ENCODE peak calls at places on chromosomes 4 and X, in five cellular contexts. C, G, H, B and O are unnamed samples. For H3K27me3, the result is how much of the 10 kb centered on the place peaks cover.

GRCh38 chrX:151912221-151912620 is 468 bp upstream of the MAGEA4 start:
- DNase-seq in C (no peak), G (no peak), H (no peak), B (peak), O (no peak)

GRCh38 chrX:149272690-149273463 is 232.2 kb downstream of the IDS start:
- DNase-seq in C (no peak), G (no peak), H (no peak), B (no peak), O (no peak)

GRCh38 chr4:1770791-1771231 is 22.3 kb upstream of the FGFR3 start:
- DNase-seq in C (no peak), G (no peak), H (no peak), B (no peak), O (no peak)

GRCh38 chrX:10582215-10582733 is 38.1 kb downstream of the MID1 start:
- DNase-seq in C (no peak), G (no peak), H (peak), B (no peak), O (no peak)

GRCh38 chr4:100738388-100739165 is 220.8 kb upstream of the EMCN start:
- DNase-seq in C (no peak), G (no peak), H (peak), B (no peak), O (no peak)

GRCh38 chr4:73662709-73663546 is 42.7 kb upstream of the RASSF6 start:
- DNase-seq in C (no peak), G (no peak), H (peak), B (no peak), O (no peak)

GRCh38 chr4:43757147-43757546 is 691.5 kb downstream of the KCTD8 start:
- DNase-seq in C (no peak), G (no peak), H (no peak), B (no peak), O (no peak)

GRCh38 chr4:106160560-106160959 is 155.4 kb downstream of the TBCK start:
- DNase-seq in C (no peak), G (no peak), H (no peak), B (no peak), O (no peak)

GRCh38 chr4:129862461-129862860 is 766.5 kb downstream of the C4orf33 start:
- DNase-seq in C (no peak), G (no peak), H (no peak), B (no peak), O (no peak)

GRCh38 chr4:144338148-144338547 is 197.6 kb upstream of the GYPA start:
- DNase-seq in C (no peak), G (no peak), H (no peak), B (no peak), O (no peak)

GRCh38 chrX:155028749-155029360 is 2.2 kb downstream of the FUNDC2 start:
- DNase-seq in C (no peak), G (no peak), H (no peak), B (no peak), O (no peak)

GRCh38 chrX:123311486-123311885 is 127.4 kb downstream of the GRIA3 start:
- DNase-seq in C (no peak), G (no peak), H (no peak), B (no peak), O (no peak)

GRCh38 chr4:185203380-185204237 is at the start of gene CFAP97:
- DNase-seq in C (peak), G (peak), H (peak), B (peak), O (peak)

GRCh38 chrX:131795442-131796229 is 227.5 kb upstream of the STK26 start:
- DNase-seq in C (no peak), G (no peak), H (no peak), B (no peak), O (no peak)

GRCh38 chrX:154023276-154024000 is 3.7 kb upstream of the IRAK1 start:
- DNase-seq in C (no peak), G (no peak), H (no peak), B (no peak), O (no peak)
- TF ChIP-seq POLR2A in C (no peak), G (no peak), H (no peak), B (no peak), O (no peak)

DNA sequence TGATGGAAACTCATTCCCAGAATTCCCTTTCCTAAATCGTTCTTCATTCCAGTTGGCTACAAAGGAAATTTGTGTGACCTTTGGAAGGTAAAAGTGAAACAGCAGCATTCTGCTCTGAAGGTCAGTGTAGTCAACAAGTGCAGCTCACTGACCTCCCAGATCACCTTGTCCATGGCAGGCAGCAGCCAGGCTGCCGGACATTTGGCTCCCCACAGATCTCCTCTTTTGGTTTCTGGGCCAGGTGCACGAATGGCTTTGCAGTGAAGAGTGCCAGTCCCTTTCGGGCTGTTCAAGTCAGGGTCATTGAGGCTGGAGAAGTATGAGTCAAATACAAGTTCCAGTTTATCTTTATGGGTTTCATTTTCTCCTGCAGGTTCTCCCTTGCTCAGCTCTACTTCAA is 14.3 kb downstream of the GPRIN3 start:
- DNase-seq in C (no peak), G (no peak), H (no peak), B (no peak), O (no peak)
- H3K27ac ChIP-seq in C (no peak), G (peak), H (no peak), B (no peak), O (peak)

GRCh38 chrX:119996069-119996468 is 52.5 kb upstream of the NKAP start:
- DNase-seq in C (no peak), G (no peak), H (no peak), B (no peak), O (no peak)

GRCh38 chrX:119989905-119990408 is 46.4 kb upstream of the NKAP start:
- DNase-seq in C (no peak), G (no peak), H (no peak), B (no peak), O (no peak)

GRCh38 chrX:119986203-119986602 is 42.7 kb upstream of the NKAP start:
- DNase-seq in C (no peak), G (no peak), H (no peak), B (no peak), O (no peak)

GRCh38 chrX:119990995-119991787 is 47.6 kb upstream of the NKAP start:
- DNase-seq in C (no peak), G (no peak), H (no peak), B (no peak), O (no peak)

DNA sequence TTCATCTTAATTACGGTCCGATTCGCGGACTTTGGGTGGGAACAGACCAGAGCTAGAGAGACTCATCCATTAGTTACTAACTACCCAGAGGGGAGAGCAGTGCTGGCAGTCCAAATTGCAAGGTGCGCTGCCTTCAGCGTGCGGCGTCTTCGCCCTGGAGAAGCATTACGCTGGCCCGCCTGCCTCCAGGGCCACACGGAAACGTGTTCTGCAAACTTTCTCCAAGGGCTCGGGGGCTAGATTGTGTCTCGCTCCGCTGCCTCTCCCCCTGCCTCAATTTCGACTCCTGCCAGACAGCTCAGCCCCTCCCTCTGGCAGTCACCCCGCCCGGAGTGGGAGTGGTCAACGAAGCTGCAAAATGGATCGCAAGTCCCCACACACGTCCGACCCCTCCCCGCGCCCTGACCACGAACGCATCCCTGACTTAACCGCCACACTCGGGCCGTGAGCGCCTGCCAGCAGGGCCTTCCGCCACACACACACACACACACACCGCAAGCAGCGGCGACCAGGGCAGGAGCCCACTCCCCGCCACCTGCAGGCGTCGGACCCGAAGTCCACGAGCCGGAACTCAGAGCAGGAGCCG is 47.0 kb upstream of the NKAP start:
- DNase-seq in C (no peak), G (no peak), H (no peak), B (no peak), O (no peak)
- H3K27me3 ChIP-seq in C (under half), G (under half), H (under half), B (under half), O (under half)

DNA sequence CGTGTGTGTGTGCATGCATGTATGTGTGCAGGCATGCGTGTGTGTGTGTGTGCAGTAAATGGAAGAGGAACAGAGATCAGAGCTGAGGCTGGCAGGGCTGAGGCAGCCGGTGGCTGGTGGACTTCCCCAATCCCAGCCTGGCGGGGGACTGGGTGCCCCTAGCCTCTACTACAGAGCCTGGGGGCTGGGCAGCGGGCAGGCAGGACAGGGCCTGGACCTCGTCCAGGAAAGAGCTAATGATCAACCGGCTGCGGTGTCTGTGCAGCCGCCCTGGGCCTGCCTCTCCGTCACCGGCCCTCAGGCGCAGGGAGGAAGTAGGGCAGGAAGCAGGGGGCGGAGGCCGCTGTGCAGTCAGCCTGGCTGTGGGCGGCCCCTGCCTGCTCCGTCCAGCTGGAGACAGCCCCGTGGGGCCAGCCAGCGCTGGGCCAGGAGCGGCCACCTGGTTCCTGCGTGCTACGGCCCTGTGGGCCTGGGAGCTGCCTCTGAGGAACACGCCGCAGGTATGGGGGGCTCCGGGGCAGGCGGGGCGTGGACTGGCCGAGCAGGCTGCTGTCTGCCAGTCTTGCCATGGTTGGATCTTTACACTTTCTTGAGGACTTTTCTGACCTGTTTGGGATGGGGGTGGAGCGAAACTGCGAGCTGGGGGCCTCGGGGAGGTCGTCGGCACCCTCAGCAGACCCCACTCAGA is at the start of gene SH3TC1:
- DNase-seq in C (peak), G (peak), H (peak), B (peak), O (peak)
- TF ChIP-seq POLR2A in C (peak), G (peak), H (no peak), B (no peak), O (no peak)

DNA sequence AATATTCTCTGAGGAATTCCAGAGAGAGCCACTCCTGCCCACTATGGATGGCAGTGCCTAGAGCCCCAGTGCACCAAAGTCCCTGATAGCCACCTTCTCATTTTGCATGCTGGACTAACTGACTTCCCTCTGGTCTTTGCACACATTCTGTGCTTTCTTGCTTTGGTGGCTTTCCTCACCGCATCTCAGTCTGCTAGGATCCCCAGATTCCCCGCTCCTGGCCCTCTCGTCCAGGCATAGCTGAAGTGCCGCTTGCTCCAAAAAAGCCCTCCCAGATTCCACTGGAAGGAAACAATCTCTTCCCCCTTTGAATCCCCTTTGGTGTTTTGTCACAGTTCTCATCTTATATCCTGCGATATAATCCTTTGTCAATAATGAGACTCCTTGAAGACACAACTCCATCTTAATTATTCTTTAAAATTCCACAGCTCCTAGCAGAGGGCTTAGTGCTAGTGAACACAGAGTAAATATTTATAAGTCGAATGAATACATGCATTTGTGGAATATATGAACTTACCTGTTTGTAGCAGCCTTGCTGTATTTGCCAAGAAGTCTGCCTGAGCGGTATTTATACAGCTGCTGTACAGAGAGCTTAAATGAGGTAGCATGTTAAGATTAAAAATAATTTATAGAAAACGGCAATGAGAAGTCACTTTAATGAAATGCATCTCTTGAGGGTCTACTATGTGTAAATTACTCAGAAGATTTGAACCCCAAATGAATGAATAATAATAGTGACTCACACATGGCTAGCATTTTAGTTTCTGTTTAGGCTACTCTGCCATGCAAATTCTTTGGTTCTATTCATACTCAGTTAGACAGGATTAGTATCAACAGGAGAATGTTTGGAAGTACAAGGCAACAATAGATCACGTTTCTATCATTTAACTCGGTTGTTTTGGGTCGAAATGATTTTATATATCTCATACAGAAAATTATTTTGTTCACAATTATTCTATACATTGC is 421.9 kb upstream of the TENM3 start:
- DNase-seq in C (no peak), G (no peak), H (no peak), B (no peak), O (no peak)
- H3K27ac ChIP-seq in C (no peak), G (no peak), H (no peak), B (no peak), O (no peak)